ENCODE peak calls at places on chromosomes 3 and 15, in six cellular contexts. One of them, this sample, is unnamed.

GRCh38 chr3:42397644-42398043 is 12.8 kb downstream of the LYZL4 start:
- DNase-seq in neuronal stem cell: no peak
- DNase-seq in prostate gland: no peak
- DNase-seq in mammary epithelial cell: no peak
- DNase-seq in adrenal gland: no peak
- DNase-seq in mesendoderm: no peak
- DNase-seq in this sample: no peak

GRCh38 chr3:78823859-78824258 is 943.9 kb downstream of the ROBO1 start:
- DNase-seq in neuronal stem cell: no peak
- DNase-seq in prostate gland: peak; percentile 8
- DNase-seq in mammary epithelial cell: peak; percentile 73
- DNase-seq in adrenal gland: no peak
- DNase-seq in mesendoderm: peak; percentile 48
- DNase-seq in this sample: no peak

GRCh38 chr3:142272200-142272891 is 47.0 kb upstream of the GK5 start:
- DNase-seq in neuronal stem cell: no peak
- DNase-seq in prostate gland: no peak
- DNase-seq in mammary epithelial cell: no peak
- DNase-seq in adrenal gland: no peak
- DNase-seq in mesendoderm: no peak
- DNase-seq in this sample: no peak

GRCh38 chr3:85800676-85801075 is 841.9 kb downstream of the CADM2 start:
- DNase-seq in neuronal stem cell: no peak
- DNase-seq in prostate gland: no peak
- DNase-seq in mammary epithelial cell: no peak
- DNase-seq in adrenal gland: no peak
- DNase-seq in mesendoderm: no peak
- DNase-seq in this sample: no peak

GRCh38 chr15:60473135-60473534 is 5.8 kb downstream of the ICE2 start:
- DNase-seq in neuronal stem cell: no peak
- DNase-seq in prostate gland: no peak
- DNase-seq in mammary epithelial cell: no peak
- DNase-seq in adrenal gland: no peak
- DNase-seq in mesendoderm: no peak
- DNase-seq in this sample: no peak

GRCh38 chr3:170589113-170589512 is 3.2 kb upstream of the SLC7A14 start:
- DNase-seq in neuronal stem cell: no peak
- DNase-seq in prostate gland: no peak
- DNase-seq in mammary epithelial cell: no peak
- DNase-seq in adrenal gland: no peak
- DNase-seq in mesendoderm: no peak
- DNase-seq in this sample: no peak

GRCh38 chr15:37921527-37922385 is 12.7 kb upstream of the TMCO5A start:
- DNase-seq in neuronal stem cell: no peak
- DNase-seq in prostate gland: no peak
- DNase-seq in mammary epithelial cell: peak; percentile 59
- DNase-seq in adrenal gland: no peak
- DNase-seq in mesendoderm: no peak
- DNase-seq in this sample: no peak

GRCh38 chr15:47620960-47621681 is 96.2 kb upstream of the SEMA6D start:
- DNase-seq in neuronal stem cell: no peak
- DNase-seq in prostate gland: no peak
- DNase-seq in mammary epithelial cell: peak; percentile 49
- DNase-seq in adrenal gland: no peak
- DNase-seq in mesendoderm: no peak
- DNase-seq in this sample: no peak

GRCh38 chr3:56494679-56495322 is 26.5 kb upstream of the ERC2 start:
- DNase-seq in neuronal stem cell: peak; percentile 88
- DNase-seq in prostate gland: peak; percentile 74
- DNase-seq in mammary epithelial cell: peak; percentile 69
- DNase-seq in adrenal gland: peak; percentile 67
- DNase-seq in mesendoderm: peak; percentile 92
- DNase-seq in this sample: peak; percentile 76

GRCh38 chr3:72232777-72233176 is 447.8 kb upstream of the PROK2 start:
- DNase-seq in neuronal stem cell: no peak
- DNase-seq in prostate gland: no peak
- DNase-seq in mammary epithelial cell: no peak
- DNase-seq in adrenal gland: no peak
- DNase-seq in mesendoderm: no peak
- DNase-seq in this sample: no peak

GRCh38 chr15:96051598-96051997 is 278.9 kb upstream of the NR2F2 start:
- DNase-seq in neuronal stem cell: no peak
- DNase-seq in prostate gland: no peak
- DNase-seq in mammary epithelial cell: no peak
- DNase-seq in adrenal gland: no peak
- DNase-seq in mesendoderm: no peak
- DNase-seq in this sample: no peak

GRCh38 chr15:96049766-96050165 is 280.7 kb upstream of the NR2F2 start:
- DNase-seq in neuronal stem cell: no peak
- DNase-seq in prostate gland: no peak
- DNase-seq in mammary epithelial cell: no peak
- DNase-seq in adrenal gland: no peak
- DNase-seq in mesendoderm: no peak
- DNase-seq in this sample: no peak

GRCh38 chr15:96047255-96047931 is 283.1 kb upstream of the NR2F2 start:
- DNase-seq in neuronal stem cell: no peak
- DNase-seq in prostate gland: no peak
- DNase-seq in mammary epithelial cell: peak; percentile 39
- DNase-seq in adrenal gland: no peak
- DNase-seq in mesendoderm: no peak
- DNase-seq in this sample: no peak

GRCh38 chr15:96046620-96047240 is 283.8 kb upstream of the NR2F2 start:
- DNase-seq in neuronal stem cell: no peak
- DNase-seq in prostate gland: no peak
- DNase-seq in mammary epithelial cell: no peak
- DNase-seq in adrenal gland: no peak
- DNase-seq in mesendoderm: peak; percentile 68
- DNase-seq in this sample: no peak

DNA sequence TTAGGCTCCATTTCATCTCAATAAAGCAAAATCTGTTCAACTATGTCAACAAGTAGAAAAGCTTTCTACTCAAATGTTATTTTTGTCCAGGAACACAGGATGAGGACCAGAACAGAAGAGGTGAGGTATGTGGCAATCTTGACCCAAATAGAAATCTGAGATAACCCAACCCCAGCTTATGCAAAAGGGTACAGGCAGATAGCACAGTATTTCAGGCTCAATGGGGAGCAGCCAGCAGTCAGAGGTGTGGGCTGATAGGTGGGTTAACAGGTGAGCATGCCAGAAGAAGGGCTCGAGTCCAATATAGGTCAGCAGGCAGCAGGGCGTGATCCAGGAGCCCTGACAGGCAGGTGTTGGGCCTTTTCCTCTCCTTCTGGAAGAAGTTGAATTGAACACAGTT is 281.2 kb upstream of the NR2F2 start:
- DNase-seq in neuronal stem cell: no peak
- DNase-seq in prostate gland: no peak
- DNase-seq in mammary epithelial cell: no peak
- DNase-seq in adrenal gland: no peak
- DNase-seq in mesendoderm: no peak
- DNase-seq in this sample: no peak
- H3K4me1 ChIP-seq in neuronal stem cell: peaks cover 7% of the 10 kb centered on the region
- H3K4me1 ChIP-seq in prostate gland: no peaks in the 10 kb centered on the region
- H3K4me1 ChIP-seq in mammary epithelial cell: peaks cover 14% of the 10 kb centered on the region
- H3K4me1 ChIP-seq in adrenal gland: no peaks in the 10 kb centered on the region
- H3K4me1 ChIP-seq in mesendoderm: peaks cover 8% of the 10 kb centered on the region
- H3K4me1 ChIP-seq in this sample: no peaks in the 10 kb centered on the region

GRCh38 chr3:176696816-176697215 is 500.5 kb downstream of the TBL1XR1 start:
- DNase-seq in neuronal stem cell: no peak
- DNase-seq in prostate gland: no peak
- DNase-seq in mammary epithelial cell: no peak
- DNase-seq in adrenal gland: no peak
- DNase-seq in mesendoderm: peak; percentile 68
- DNase-seq in this sample: no peak

GRCh38 chr3:176693416-176693815 is 503.9 kb downstream of the TBL1XR1 start:
- DNase-seq in neuronal stem cell: no peak
- DNase-seq in prostate gland: no peak
- DNase-seq in mammary epithelial cell: no peak
- DNase-seq in adrenal gland: no peak
- DNase-seq in mesendoderm: no peak
- DNase-seq in this sample: no peak

GRCh38 chr3:176692172-176692923 is 504.9 kb downstream of the TBL1XR1 start:
- DNase-seq in neuronal stem cell: no peak
- DNase-seq in prostate gland: no peak
- DNase-seq in mammary epithelial cell: no peak
- DNase-seq in adrenal gland: no peak
- DNase-seq in mesendoderm: no peak
- DNase-seq in this sample: no peak

GRCh38 chr3:176699307-176699706 is 498.0 kb downstream of the TBL1XR1 start:
- DNase-seq in neuronal stem cell: no peak
- DNase-seq in prostate gland: no peak
- DNase-seq in mammary epithelial cell: no peak
- DNase-seq in adrenal gland: no peak
- DNase-seq in mesendoderm: no peak
- DNase-seq in this sample: no peak

DNA sequence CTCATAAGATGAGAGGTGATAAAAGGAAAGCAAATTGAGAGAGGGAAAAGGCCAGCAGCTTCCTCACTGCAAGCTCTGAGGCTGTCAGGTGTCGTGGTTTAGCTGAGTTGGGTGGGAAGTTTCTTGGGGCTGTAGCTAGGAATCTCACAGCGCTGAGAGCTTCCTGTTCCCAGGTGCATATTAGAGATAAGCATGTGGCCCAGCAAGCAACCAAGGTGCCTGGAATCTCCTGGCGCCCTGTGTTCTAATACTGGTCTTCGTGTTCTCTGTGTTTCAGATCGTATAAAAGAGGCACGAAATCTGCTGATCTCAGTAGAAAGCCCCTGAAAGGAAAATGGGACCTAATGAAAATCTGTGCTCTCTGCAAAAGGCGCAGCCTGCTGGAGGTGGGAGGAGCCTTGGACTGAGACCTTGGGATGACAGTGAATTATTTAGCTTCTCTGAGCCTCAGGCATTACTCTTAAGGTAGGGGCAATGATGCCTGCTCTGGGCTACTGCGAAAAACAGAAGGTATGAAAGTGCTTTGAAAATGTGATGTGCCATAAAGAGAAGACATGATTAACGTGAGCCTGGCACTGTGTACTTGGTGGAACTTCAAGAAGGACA is 499.9 kb downstream of the TBL1XR1 start:
- DNase-seq in neuronal stem cell: no peak
- DNase-seq in prostate gland: no peak
- DNase-seq in mammary epithelial cell: no peak
- DNase-seq in adrenal gland: no peak
- DNase-seq in mesendoderm: peak; percentile 84
- DNase-seq in this sample: no peak
- H3K27ac ChIP-seq in neuronal stem cell: no peak overlapping the region
- H3K27ac ChIP-seq in prostate gland: no peak overlapping the region
- H3K27ac ChIP-seq in mammary epithelial cell: no peak overlapping the region
- H3K27ac ChIP-seq in adrenal gland: no peak overlapping the region
- H3K27ac ChIP-seq in mesendoderm: peak overlapping the region; percentile 51
- H3K27ac ChIP-seq in this sample: no peak overlapping the region

DNA sequence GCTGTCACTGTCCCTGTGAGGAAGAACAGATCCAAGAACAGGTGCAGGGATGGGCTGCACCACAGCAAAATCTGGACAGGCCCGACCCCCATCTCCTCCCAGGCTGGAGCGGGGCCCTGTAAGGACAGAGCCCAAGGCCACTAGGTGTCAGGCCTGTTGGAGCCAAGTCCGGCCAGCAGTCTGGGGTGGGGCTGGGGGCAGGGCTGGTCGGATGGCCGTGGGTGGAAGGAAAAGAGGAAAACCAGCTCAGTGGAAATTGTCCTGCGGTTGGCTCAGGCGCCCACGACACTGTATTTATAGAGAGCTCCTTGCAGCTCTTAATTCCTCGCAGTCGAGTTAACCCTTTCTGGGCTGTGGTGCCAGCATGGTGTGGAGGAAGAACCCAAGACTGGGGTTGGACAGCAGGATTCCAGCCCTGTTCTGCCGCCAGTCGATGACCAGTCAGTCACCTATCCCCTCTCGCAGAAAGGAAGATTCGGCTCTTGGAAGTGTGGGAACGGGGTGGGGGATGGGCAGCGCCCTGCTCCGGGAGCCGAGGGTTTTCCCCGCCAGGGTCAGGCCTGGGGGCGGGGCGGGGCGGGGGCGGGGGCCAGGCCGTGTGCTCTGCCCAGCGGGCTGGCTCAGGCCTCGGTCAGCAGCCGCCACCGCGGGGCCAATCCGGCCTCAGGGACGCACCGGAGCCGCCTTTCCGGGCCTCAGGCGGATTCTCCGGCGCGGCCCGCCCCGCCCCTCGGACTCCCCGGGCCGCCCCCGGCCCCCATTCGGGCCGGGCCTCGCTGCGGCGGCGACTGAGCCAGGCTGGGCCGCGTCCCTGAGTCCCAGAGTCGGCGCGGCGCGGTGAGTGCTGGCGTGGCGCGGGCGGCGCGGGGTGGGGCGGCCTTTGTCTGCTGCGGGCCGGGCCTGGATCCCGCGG is at the start of gene CD276:
- DNase-seq in neuronal stem cell: peak; percentile 80
- DNase-seq in prostate gland: peak; percentile 61
- DNase-seq in mammary epithelial cell: peak; percentile 55
- DNase-seq in adrenal gland: peak; percentile 89
- DNase-seq in mesendoderm: peak; percentile 86
- DNase-seq in this sample: peak; percentile 92
- H3K4me3 ChIP-seq in neuronal stem cell: peak within 1 kb of the TSS; percentile 87
- H3K4me3 ChIP-seq in prostate gland: peak within 1 kb of the TSS; percentile 88
- H3K4me3 ChIP-seq in mammary epithelial cell: peak within 1 kb of the TSS; percentile 71
- H3K4me3 ChIP-seq in adrenal gland: peak within 1 kb of the TSS; percentile 97
- H3K4me3 ChIP-seq in mesendoderm: peak within 1 kb of the TSS; percentile 73
- H3K4me3 ChIP-seq in this sample: peak within 1 kb of the TSS; percentile 98

DNA sequence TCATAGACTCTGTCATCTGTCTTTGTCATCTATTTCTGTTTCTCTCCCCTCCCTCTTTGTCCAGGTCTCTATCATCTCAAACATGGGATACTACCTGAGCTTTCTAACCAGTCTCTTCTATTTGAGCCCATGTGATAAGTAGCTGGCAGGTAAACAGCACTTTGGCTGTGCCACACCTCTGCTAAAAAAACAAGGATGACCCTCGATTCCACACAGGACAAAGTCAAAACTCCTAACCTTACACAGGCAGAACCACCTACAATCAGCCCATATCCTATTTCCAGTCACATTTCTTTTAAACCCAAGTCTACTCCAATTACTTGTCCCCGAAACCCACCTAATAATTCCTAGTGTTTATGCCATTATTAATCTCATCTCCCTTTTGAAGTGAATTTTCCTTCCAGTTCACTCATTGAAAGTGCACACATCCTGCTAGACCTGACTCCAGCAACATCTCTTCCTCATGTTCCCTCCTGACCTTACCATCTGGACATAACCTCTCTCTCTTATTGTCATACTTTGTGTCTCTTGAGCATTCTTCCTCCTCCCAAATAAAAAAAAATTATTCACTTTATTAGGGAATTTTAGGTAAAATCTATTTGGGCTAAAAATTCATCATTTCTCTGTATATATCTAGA is 256.1 kb upstream of the ONECUT1 start:
- DNase-seq in neuronal stem cell: no peak
- DNase-seq in prostate gland: no peak
- DNase-seq in mammary epithelial cell: no peak
- DNase-seq in adrenal gland: no peak
- DNase-seq in mesendoderm: no peak
- DNase-seq in this sample: no peak
- H3K4me1 ChIP-seq in neuronal stem cell: no peaks in the 10 kb centered on the region
- H3K4me1 ChIP-seq in prostate gland: no peaks in the 10 kb centered on the region
- H3K4me1 ChIP-seq in mammary epithelial cell: no peaks in the 10 kb centered on the region
- H3K4me1 ChIP-seq in adrenal gland: no peaks in the 10 kb centered on the region
- H3K4me1 ChIP-seq in mesendoderm: no peaks in the 10 kb centered on the region
- H3K4me1 ChIP-seq in this sample: no peaks in the 10 kb centered on the region